ENCODE peak calls at places on chromosomes 5 and 9, in four cellular contexts. H, J, Y and U are unnamed samples.

GRCh38 chr9:130779153-130779855 is 55.8 kb upstream of the ABL1 start:
- DNase-seq in J (no peak), Y (no peak), H (no peak), U (no peak)

GRCh38 chr9:75083188-75083976 is 4.6 kb downstream of the NMRK1 start:
- DNase-seq in Y (no peak), J (no peak), H (no peak), U (peak)

GRCh38 chr9:21709464-21710058 is 92.9 kb upstream of the MTAP start:
- DNase-seq in Y (no peak), H (peak), J (peak), U (peak)

GRCh38 chr9:116151966-116152381 is 1.6 kb upstream of the PAPPA start:
- DNase-seq in H (peak), J (no peak), Y (no peak), U (no peak)

GRCh38 chr5:77076961-77077820 is 9.9 kb downstream of the ZBED3 start:
- DNase-seq in J (peak), Y (no peak), H (peak), U (no peak)

GRCh38 chr5:133321833-133322420 is 270.1 kb downstream of the HSPA4 start:
- DNase-seq in H (no peak), Y (no peak), J (no peak), U (no peak)

GRCh38 chr5:109866051-109866450 is 176.3 kb downstream of the MAN2A1 start:
- DNase-seq in Y (no peak), H (peak), J (no peak), U (no peak)

GRCh38 chr9:35054871-35055644 is 17.4 kb downstream of the VCP start:
- DNase-seq in H (no peak), Y (no peak), J (no peak), U (no peak)

GRCh38 chr5:133746834-133747233 is 134.5 kb upstream of the FSTL4 start:
- DNase-seq in Y (no peak), H (no peak), J (peak), U (no peak)

GRCh38 chr5:19240150-19240549 is 747.9 kb downstream of the CDH18 start:
- DNase-seq in H (peak), J (no peak), Y (no peak), U (no peak)

GRCh38 chr5:106397700-106398099 is 1273.0 kb downstream of the EFNA5 start:
- DNase-seq in J (no peak), H (peak), Y (no peak), U (no peak)

GRCh38 chr9:109311281-109311680 is 9.6 kb downstream of the EPB41L4B start:
- DNase-seq in Y (no peak), J (no peak), H (peak), U (no peak)

GRCh38 chr5:55429707-55430253 is 105.0 kb downstream of the PLPP1 start:
- DNase-seq in Y (no peak), H (no peak), J (no peak), U (no peak)

GRCh38 chr9:113456235-113456634 is 7.3 kb upstream of the RGS3 start:
- DNase-seq in H (no peak), J (no peak), Y (no peak), U (no peak)

GRCh38 chr5:19886123-19886921 is 101.7 kb downstream of the CDH18 start:
- DNase-seq in H (peak), J (no peak), Y (no peak), U (no peak)

GRCh38 chr9:116574027-116574679 is 113.0 kb upstream of the TRIM32 start:
- DNase-seq in H (no peak), J (no peak), Y (no peak), U (no peak)

GRCh38 chr5:139193928-139194327 is 4.2 kb downstream of the SIL1 start:
- DNase-seq in Y (no peak), H (no peak), J (no peak), U (no peak)

GRCh38 chr5:154816891-154817492 is 33.4 kb downstream of the FAXDC2 start:
- DNase-seq in H (no peak), Y (no peak), J (no peak), U (no peak)

GRCh38 chr5:80516826-80517225 is 28.9 kb downstream of the FAM151B start:
- DNase-seq in H (peak), Y (no peak), J (no peak), U (no peak)

GRCh38 chr5:79621056-79621455 is 8.8 kb downstream of the TENT2 start:
- DNase-seq in H (peak), J (no peak), Y (no peak), U (no peak)

GRCh38 chr9:75993434-75993833 is 103.0 kb downstream of the PCSK5 start:
- DNase-seq in Y (no peak), J (no peak), H (peak), U (no peak)

GRCh38 chr5:169970911-169971436 is 9.3 kb downstream of the INSYN2B start:
- DNase-seq in Y (no peak), J (no peak), H (peak), U (no peak)

GRCh38 chr9:105154723-105155191 is 89.7 kb upstream of the SLC44A1 start:
- DNase-seq in H (peak), J (no peak), Y (no peak), U (no peak)

GRCh38 chr9:38004809-38005560 is 64.0 kb downstream of the SHB start:
- DNase-seq in H (no peak), J (no peak), Y (no peak), U (no peak)

GRCh38 chr9:127796899-127797370 is 5.7 kb upstream of the FPGS start:
- DNase-seq in H (peak), Y (no peak), J (peak), U (no peak)

GRCh38 chr5:160021818-160022446 is 13.0 kb downstream of the TTC1 start:
- DNase-seq in Y (no peak), J (peak), H (peak), U (peak)

GRCh38 chr5:7745882-7746735 is 104.8 kb downstream of the CFAP90 start:
- DNase-seq in J (peak), Y (no peak), H (peak), U (peak)

GRCh38 chr5:141632650-141633049 is 4.0 kb downstream of the HDAC3 start:
- DNase-seq in J (no peak), Y (no peak), H (no peak), U (no peak)

GRCh38 chr9:133589454-133590227 is 19.5 kb downstream of the FAM163B start:
- DNase-seq in J (peak), H (no peak), Y (no peak), U (peak)